ENCODE peak calls at places on chromosomes 11 and 22, in nine cellular contexts. One of them, this sample, is unnamed.

GRCh38 chr11:10481567-10482349 is 26.7 kb downstream of the AMPD3 start:
- DNase-seq in astrocyte: no peak
- DNase-seq in neural crest cell: no peak
- DNase-seq in bronchial epithelial cell: no peak
- DNase-seq in astrocyte of the spinal cord: no peak
- DNase-seq in lower leg skin: no peak
- DNase-seq in retinal pigment epithelial cell: no peak
- DNase-seq in HL-60: no peak
- DNase-seq in tibial artery: peak
- DNase-seq in this sample: no peak

GRCh38 chr11:34194576-34195335 is 89.3 kb downstream of the NAT10 start:
- DNase-seq in astrocyte: no peak
- DNase-seq in neural crest cell: no peak
- DNase-seq in bronchial epithelial cell: no peak
- DNase-seq in astrocyte of the spinal cord: no peak
- DNase-seq in lower leg skin: no peak
- DNase-seq in retinal pigment epithelial cell: no peak
- DNase-seq in HL-60: no peak
- DNase-seq in tibial artery: no peak
- DNase-seq in this sample: no peak

GRCh38 chr22:45923812-45924211 is 53.1 kb downstream of the WNT7B start:
- DNase-seq in astrocyte: no peak
- DNase-seq in neural crest cell: no peak
- DNase-seq in bronchial epithelial cell: no peak
- DNase-seq in astrocyte of the spinal cord: no peak
- DNase-seq in lower leg skin: no peak
- DNase-seq in retinal pigment epithelial cell: no peak
- DNase-seq in HL-60: no peak
- DNase-seq in tibial artery: no peak
- DNase-seq in this sample: no peak

GRCh38 chr11:73916435-73916834 is 34.4 kb upstream of the DNAJB13 start:
- DNase-seq in astrocyte: peak
- DNase-seq in neural crest cell: no peak
- DNase-seq in bronchial epithelial cell: peak
- DNase-seq in astrocyte of the spinal cord: peak
- DNase-seq in lower leg skin: no peak
- DNase-seq in retinal pigment epithelial cell: no peak
- DNase-seq in HL-60: no peak
- DNase-seq in tibial artery: no peak
- DNase-seq in this sample: no peak

GRCh38 chr11:11534981-11535380 is 86.8 kb downstream of the GALNT18 start:
- DNase-seq in astrocyte: peak
- DNase-seq in neural crest cell: no peak
- DNase-seq in bronchial epithelial cell: no peak
- DNase-seq in astrocyte of the spinal cord: no peak
- DNase-seq in lower leg skin: no peak
- DNase-seq in retinal pigment epithelial cell: no peak
- DNase-seq in HL-60: no peak
- DNase-seq in tibial artery: peak
- DNase-seq in this sample: no peak

GRCh38 chr11:113514856-113515255 is 39.7 kb upstream of the DRD2 start:
- DNase-seq in astrocyte: no peak
- DNase-seq in neural crest cell: no peak
- DNase-seq in bronchial epithelial cell: peak
- DNase-seq in astrocyte of the spinal cord: no peak
- DNase-seq in lower leg skin: no peak
- DNase-seq in retinal pigment epithelial cell: no peak
- DNase-seq in HL-60: no peak
- DNase-seq in tibial artery: no peak
- DNase-seq in this sample: no peak

GRCh38 chr11:119863811-119864601 is 135.0 kb upstream of the NECTIN1 start:
- DNase-seq in astrocyte: no peak
- DNase-seq in neural crest cell: no peak
- DNase-seq in bronchial epithelial cell: no peak
- DNase-seq in astrocyte of the spinal cord: no peak
- DNase-seq in lower leg skin: no peak
- DNase-seq in retinal pigment epithelial cell: no peak
- DNase-seq in HL-60: no peak
- DNase-seq in tibial artery: no peak
- DNase-seq in this sample: no peak

GRCh38 chr11:86524603-86525352 is 147.6 kb downstream of the ME3 start:
- DNase-seq in astrocyte: peak
- DNase-seq in neural crest cell: no peak
- DNase-seq in bronchial epithelial cell: peak
- DNase-seq in astrocyte of the spinal cord: peak
- DNase-seq in lower leg skin: no peak
- DNase-seq in retinal pigment epithelial cell: peak
- DNase-seq in HL-60: no peak
- DNase-seq in tibial artery: no peak
- DNase-seq in this sample: no peak

DNA sequence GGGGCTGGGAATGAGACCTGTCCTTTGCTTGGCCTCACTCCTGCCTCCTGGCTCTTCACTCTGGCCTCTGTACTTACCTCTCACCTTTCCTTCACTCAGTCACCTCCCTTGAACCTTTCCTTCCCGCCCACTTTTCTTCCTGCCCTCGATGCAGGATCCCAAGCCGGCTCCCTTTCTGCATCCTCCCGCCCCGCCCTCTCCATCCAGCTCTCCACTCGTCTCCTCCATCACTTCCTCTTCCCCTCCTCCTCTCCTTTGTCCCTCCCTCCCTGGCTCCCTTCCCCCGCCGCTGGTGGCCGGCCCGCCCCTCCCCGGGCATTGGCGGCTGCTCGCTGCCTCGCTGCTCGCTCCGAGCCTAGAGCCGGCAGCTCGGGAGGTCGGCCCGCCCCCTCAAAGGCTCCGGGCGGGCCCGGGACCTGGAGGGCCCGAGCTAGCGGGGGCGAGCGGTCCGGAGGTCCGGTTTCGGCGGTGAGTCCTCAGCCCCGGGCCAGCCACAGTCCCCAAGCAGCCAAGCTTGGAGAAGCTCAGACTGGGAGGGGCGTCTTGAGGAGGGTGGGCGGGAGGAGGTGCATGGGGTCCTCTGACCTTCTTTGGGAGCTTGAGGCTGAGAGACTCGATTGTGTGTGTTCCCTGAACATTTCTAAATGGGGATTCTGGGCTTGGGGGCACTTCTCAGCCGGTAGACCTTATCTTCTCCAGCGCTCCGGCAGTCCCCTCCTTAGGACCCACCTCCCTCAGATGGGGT is 13.8 kb downstream of the PHLDB1 start:
- DNase-seq in astrocyte: peak
- DNase-seq in neural crest cell: peak
- DNase-seq in bronchial epithelial cell: peak
- DNase-seq in astrocyte of the spinal cord: peak
- DNase-seq in lower leg skin: peak
- DNase-seq in retinal pigment epithelial cell: peak
- DNase-seq in HL-60: peak
- DNase-seq in tibial artery: peak
- DNase-seq in this sample: no peak
- TF ChIP-seq CTCF in astrocyte: no peak
- TF ChIP-seq CTCF in neural crest cell: no peak
- TF ChIP-seq CTCF in bronchial epithelial cell: no peak
- TF ChIP-seq CTCF in astrocyte of the spinal cord: no peak
- TF ChIP-seq CTCF in lower leg skin: no peak
- TF ChIP-seq CTCF in retinal pigment epithelial cell: no peak
- TF ChIP-seq CTCF in HL-60: no peak
- TF ChIP-seq CTCF in tibial artery: no peak
- TF ChIP-seq CTCF in this sample: no peak

GRCh38 chr22:48934446-48934845 is 893.2 kb downstream of the BRD1 start:
- DNase-seq in astrocyte: no peak
- DNase-seq in neural crest cell: no peak
- DNase-seq in bronchial epithelial cell: no peak
- DNase-seq in astrocyte of the spinal cord: no peak
- DNase-seq in lower leg skin: no peak
- DNase-seq in retinal pigment epithelial cell: no peak
- DNase-seq in HL-60: no peak
- DNase-seq in tibial artery: no peak
- DNase-seq in this sample: no peak
- TF ChIP-seq CTCF in astrocyte: no peak
- TF ChIP-seq CTCF in neural crest cell: no peak
- TF ChIP-seq CTCF in bronchial epithelial cell: no peak
- TF ChIP-seq CTCF in astrocyte of the spinal cord: no peak
- TF ChIP-seq CTCF in lower leg skin: no peak
- TF ChIP-seq CTCF in retinal pigment epithelial cell: no peak
- TF ChIP-seq CTCF in HL-60: no peak
- TF ChIP-seq CTCF in tibial artery: no peak
- TF ChIP-seq CTCF in this sample: no peak

GRCh38 chr11:97610000-97610399 is 1220.2 kb downstream of the JRKL start:
- DNase-seq in astrocyte: no peak
- DNase-seq in neural crest cell: no peak
- DNase-seq in bronchial epithelial cell: no peak
- DNase-seq in astrocyte of the spinal cord: no peak
- DNase-seq in lower leg skin: no peak
- DNase-seq in retinal pigment epithelial cell: no peak
- DNase-seq in HL-60: no peak
- DNase-seq in tibial artery: no peak
- DNase-seq in this sample: no peak
- TF ChIP-seq CTCF in astrocyte: no peak
- TF ChIP-seq CTCF in neural crest cell: peak
- TF ChIP-seq CTCF in bronchial epithelial cell: no peak
- TF ChIP-seq CTCF in astrocyte of the spinal cord: no peak
- TF ChIP-seq CTCF in lower leg skin: no peak
- TF ChIP-seq CTCF in retinal pigment epithelial cell: no peak
- TF ChIP-seq CTCF in HL-60: no peak
- TF ChIP-seq CTCF in tibial artery: no peak
- TF ChIP-seq CTCF in this sample: no peak

DNA sequence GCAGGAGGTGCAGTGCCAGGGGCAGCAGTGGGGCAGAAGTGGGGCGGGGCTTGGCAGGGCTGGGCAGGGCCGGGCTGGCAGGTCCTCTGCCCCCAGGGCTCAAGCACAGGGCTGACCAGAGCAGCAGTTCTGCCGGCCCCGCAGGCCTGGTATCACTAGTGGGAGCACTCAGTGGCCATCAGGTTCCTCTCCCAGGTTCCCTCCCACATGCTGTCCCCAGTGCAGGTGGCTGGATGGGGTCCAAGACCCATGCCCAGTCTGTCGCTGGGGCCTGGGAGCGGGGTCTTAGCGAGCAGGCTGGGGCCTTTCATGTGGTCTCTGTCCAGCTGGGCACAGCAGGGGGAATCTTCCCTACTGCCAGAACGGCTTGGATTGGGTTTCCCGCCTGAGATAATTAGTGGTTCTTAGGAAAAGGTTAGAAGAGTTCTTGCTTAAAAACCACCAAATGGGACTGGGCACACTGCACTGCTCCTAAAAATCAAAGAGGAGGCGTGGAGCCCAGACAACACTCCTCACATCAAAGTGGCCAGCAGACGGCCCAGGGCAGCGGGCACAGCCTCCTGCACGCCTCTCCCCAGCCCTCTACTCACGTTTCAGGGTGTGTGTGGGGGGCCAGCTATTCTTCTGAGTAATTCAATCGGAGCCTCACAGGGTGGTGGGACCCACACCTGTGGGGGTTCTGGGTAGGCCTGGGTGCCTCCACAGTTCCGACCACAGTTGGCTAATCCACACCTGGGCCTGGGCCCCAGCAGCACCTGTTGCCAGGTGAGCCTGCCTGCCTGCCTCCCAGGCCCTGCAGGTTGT is 45.6 kb downstream of the TPCN2 start:
- DNase-seq in astrocyte: no peak
- DNase-seq in neural crest cell: no peak
- DNase-seq in bronchial epithelial cell: no peak
- DNase-seq in astrocyte of the spinal cord: peak
- DNase-seq in lower leg skin: no peak
- DNase-seq in retinal pigment epithelial cell: no peak
- DNase-seq in HL-60: no peak
- DNase-seq in tibial artery: no peak
- DNase-seq in this sample: no peak
- TF ChIP-seq CTCF in astrocyte: no peak
- TF ChIP-seq CTCF in neural crest cell: no peak
- TF ChIP-seq CTCF in bronchial epithelial cell: no peak
- TF ChIP-seq CTCF in astrocyte of the spinal cord: no peak
- TF ChIP-seq CTCF in lower leg skin: no peak
- TF ChIP-seq CTCF in retinal pigment epithelial cell: no peak
- TF ChIP-seq CTCF in HL-60: no peak
- TF ChIP-seq CTCF in tibial artery: no peak
- TF ChIP-seq CTCF in this sample: no peak

DNA sequence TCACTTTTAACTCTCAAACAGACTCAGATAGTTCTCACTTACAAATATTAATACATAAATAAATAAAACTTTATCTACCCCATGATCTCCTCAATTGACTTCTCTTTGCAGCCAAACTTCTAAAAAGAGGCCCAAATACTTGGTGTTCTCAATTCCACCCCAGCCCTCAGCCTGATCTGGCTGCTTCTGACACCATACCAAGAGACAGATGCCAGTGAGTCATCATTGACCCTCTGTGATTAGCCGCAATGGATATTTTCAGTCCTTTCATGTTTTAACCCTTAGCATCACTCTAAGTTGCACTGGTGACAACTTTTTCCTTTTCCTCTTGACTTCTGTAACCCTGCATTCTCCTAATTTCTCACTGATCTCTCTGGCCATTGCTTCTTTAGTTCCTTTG is 184.1 kb upstream of the ARHGAP20 start:
- DNase-seq in astrocyte: peak
- DNase-seq in neural crest cell: no peak
- DNase-seq in bronchial epithelial cell: no peak
- DNase-seq in astrocyte of the spinal cord: peak
- DNase-seq in lower leg skin: no peak
- DNase-seq in retinal pigment epithelial cell: no peak
- DNase-seq in HL-60: no peak
- DNase-seq in tibial artery: no peak
- DNase-seq in this sample: no peak
- TF ChIP-seq CTCF in astrocyte: no peak
- TF ChIP-seq CTCF in neural crest cell: no peak
- TF ChIP-seq CTCF in bronchial epithelial cell: no peak
- TF ChIP-seq CTCF in astrocyte of the spinal cord: no peak
- TF ChIP-seq CTCF in lower leg skin: no peak
- TF ChIP-seq CTCF in retinal pigment epithelial cell: no peak
- TF ChIP-seq CTCF in HL-60: no peak
- TF ChIP-seq CTCF in tibial artery: no peak
- TF ChIP-seq CTCF in this sample: no peak